ENCODE peak calls at places on chromosomes 16 and 17, in four cellular contexts. One of them, this sample, is unnamed.

GRCh38 chr17:48814504-48814903 is 2.5 kb downstream of the TTLL6 start:
- DNase-seq in NCI-H1105 treated with DMSO at 0.1 percent for 48 hours: peak; percentile 33
- DNase-seq in neural progenitor cell: peak; percentile 80
- DNase-seq in smooth muscle cell of the brain vasculature: peak; percentile 12
- DNase-seq in this sample: peak; percentile 23

GRCh38 chr16:87839542-87840461 is 29.5 kb downstream of the SLC7A5 start:
- DNase-seq in NCI-H1105 treated with DMSO at 0.1 percent for 48 hours: no peak
- DNase-seq in neural progenitor cell: no peak
- DNase-seq in smooth muscle cell of the brain vasculature: no peak
- DNase-seq in this sample: no peak

GRCh38 chr17:81189670-81190530 is 23.9 kb upstream of the AATK start:
- DNase-seq in NCI-H1105 treated with DMSO at 0.1 percent for 48 hours: no peak
- DNase-seq in neural progenitor cell: peak; percentile 49
- DNase-seq in smooth muscle cell of the brain vasculature: no peak
- DNase-seq in this sample: no peak

GRCh38 chr17:61412860-61413653 is 13.4 kb downstream of the TBX2 start:
- DNase-seq in NCI-H1105 treated with DMSO at 0.1 percent for 48 hours: peak; percentile 55
- DNase-seq in neural progenitor cell: peak; percentile 60
- DNase-seq in smooth muscle cell of the brain vasculature: no peak
- DNase-seq in this sample: peak; percentile 42

GRCh38 chr17:19354123-19354522 is 8.4 kb downstream of the B9D1 start:
- DNase-seq in NCI-H1105 treated with DMSO at 0.1 percent for 48 hours: no peak
- DNase-seq in neural progenitor cell: no peak
- DNase-seq in smooth muscle cell of the brain vasculature: no peak
- DNase-seq in this sample: no peak

GRCh38 chr17:9457005-9457404 is 118.6 kb downstream of the STX8 start:
- DNase-seq in NCI-H1105 treated with DMSO at 0.1 percent for 48 hours: no peak
- DNase-seq in neural progenitor cell: no peak
- DNase-seq in smooth muscle cell of the brain vasculature: no peak
- DNase-seq in this sample: no peak

GRCh38 chr16:58009856-58010416 is 8.7 kb downstream of the USB1 start:
- DNase-seq in NCI-H1105 treated with DMSO at 0.1 percent for 48 hours: no peak
- DNase-seq in neural progenitor cell: no peak
- DNase-seq in smooth muscle cell of the brain vasculature: no peak
- DNase-seq in this sample: no peak

GRCh38 chr17:48541574-48542113 is 3.3 kb downstream of the HOXB2 start:
- DNase-seq in NCI-H1105 treated with DMSO at 0.1 percent for 48 hours: peak; percentile 61
- DNase-seq in neural progenitor cell: peak; percentile 53
- DNase-seq in smooth muscle cell of the brain vasculature: no peak
- DNase-seq in this sample: peak; percentile 69

GRCh38 chr16:57185446-57185944 is 344 bp downstream of the PSME3IP1 start:
- DNase-seq in NCI-H1105 treated with DMSO at 0.1 percent for 48 hours: peak; percentile 30
- DNase-seq in neural progenitor cell: peak; percentile 67
- DNase-seq in smooth muscle cell of the brain vasculature: no peak
- DNase-seq in this sample: peak; percentile 22

GRCh38 chr16:84514874-84515835 is 10.7 kb upstream of the MEAK7 start:
- DNase-seq in NCI-H1105 treated with DMSO at 0.1 percent for 48 hours: no peak
- DNase-seq in neural progenitor cell: peak; percentile 50
- DNase-seq in smooth muscle cell of the brain vasculature: no peak
- DNase-seq in this sample: peak; percentile 51

GRCh38 chr17:70130274-70130673 is 39.1 kb upstream of the KCNJ2 start:
- DNase-seq in NCI-H1105 treated with DMSO at 0.1 percent for 48 hours: no peak
- DNase-seq in neural progenitor cell: no peak
- DNase-seq in smooth muscle cell of the brain vasculature: no peak
- DNase-seq in this sample: no peak

GRCh38 chr17:14203392-14203791 is 33.3 kb downstream of the CDRT15 start:
- DNase-seq in NCI-H1105 treated with DMSO at 0.1 percent for 48 hours: no peak
- DNase-seq in neural progenitor cell: peak; percentile 44
- DNase-seq in smooth muscle cell of the brain vasculature: no peak
- DNase-seq in this sample: no peak

GRCh38 chr17:22517716-22518115 is 825.4 kb downstream of the KCNJ18 start:
- DNase-seq in NCI-H1105 treated with DMSO at 0.1 percent for 48 hours: no peak
- DNase-seq in neural progenitor cell: no peak
- DNase-seq in smooth muscle cell of the brain vasculature: no peak
- DNase-seq in this sample: no peak

GRCh38 chr17:40075216-40076100 is 12.7 kb downstream of the THRA start:
- DNase-seq in NCI-H1105 treated with DMSO at 0.1 percent for 48 hours: peak; percentile 81
- DNase-seq in neural progenitor cell: peak; percentile 86
- DNase-seq in smooth muscle cell of the brain vasculature: no peak
- DNase-seq in this sample: peak; percentile 72

GRCh38 chr17:29089601-29090044 is 46.7 kb downstream of the PIPOX start:
- DNase-seq in NCI-H1105 treated with DMSO at 0.1 percent for 48 hours: no peak
- DNase-seq in neural progenitor cell: no peak
- DNase-seq in smooth muscle cell of the brain vasculature: no peak
- DNase-seq in this sample: no peak

GRCh38 chr16:48091077-48091476 is 64.7 kb downstream of the ABCC12 start:
- DNase-seq in NCI-H1105 treated with DMSO at 0.1 percent for 48 hours: no peak
- DNase-seq in neural progenitor cell: no peak
- DNase-seq in smooth muscle cell of the brain vasculature: no peak
- DNase-seq in this sample: no peak

GRCh38 chr16:71482569-71482968 is 6.6 kb downstream of the ZNF19 start:
- DNase-seq in NCI-H1105 treated with DMSO at 0.1 percent for 48 hours: no peak
- DNase-seq in neural progenitor cell: no peak
- DNase-seq in smooth muscle cell of the brain vasculature: no peak
- DNase-seq in this sample: no peak

GRCh38 chr17:76562734-76563148 is 22.9 kb downstream of the PRCD start:
- DNase-seq in NCI-H1105 treated with DMSO at 0.1 percent for 48 hours: no peak
- DNase-seq in neural progenitor cell: no peak
- DNase-seq in smooth muscle cell of the brain vasculature: no peak
- DNase-seq in this sample: no peak

GRCh38 chr17:40323731-40324650 is 15.0 kb downstream of the RARA start:
- DNase-seq in NCI-H1105 treated with DMSO at 0.1 percent for 48 hours: no peak
- DNase-seq in neural progenitor cell: no peak
- DNase-seq in smooth muscle cell of the brain vasculature: no peak
- DNase-seq in this sample: no peak

GRCh38 chr17:27915715-27916114 is 22.6 kb upstream of the LYRM9 start:
- DNase-seq in NCI-H1105 treated with DMSO at 0.1 percent for 48 hours: no peak
- DNase-seq in neural progenitor cell: peak; percentile 65
- DNase-seq in smooth muscle cell of the brain vasculature: no peak
- DNase-seq in this sample: peak; percentile 85